ENCODE peak calls at places on chromosome 6, in ten cellular contexts. X is CD8-positive, alpha-beta T cell; W is aorta; D is sigmoid colon; N is thyroid gland; F is BJ; I is fibroblast of mammary gland; M is SK-N-SH; A is cardiac fibroblast; B is transverse colon. Z is an unnamed sample.

GRCh38 chr6:21831531-21832291 is 238.2 kb downstream of the SOX4 start:
- DNase-seq in D (no peak), F (peak), X (no peak), B (no peak), N (no peak), I (peak), W (no peak), A (peak), M (no peak), Z (no peak)

GRCh38 chr6:136403166-136403980 is 113.7 kb upstream of the BCLAF1 start:
- DNase-seq in W (no peak), M (no peak), X (no peak), A (peak), I (peak), N (no peak), F (peak), D (no peak), B (no peak), Z (no peak)

GRCh38 chr6:72218125-72218524 is 331.8 kb downstream of the RIMS1 start:
- DNase-seq in N (peak), W (no peak), B (no peak), M (peak), F (no peak), D (no peak), A (peak), I (peak), X (no peak), Z (peak)

GRCh38 chr6:36368921-36369880 is 18.3 kb downstream of the ETV7 start:
- DNase-seq in F (peak), M (no peak), W (no peak), D (no peak), B (no peak), N (no peak), I (peak), A (peak), X (no peak), Z (no peak)

GRCh38 chr6:75084872-75085381 is 120.9 kb downstream of the COL12A1 start:
- DNase-seq in N (peak), D (peak), M (no peak), F (no peak), X (no peak), B (peak), I (no peak), A (no peak), W (peak), Z (peak)

GRCh38 chr6:39313526-39314272 is 520 bp downstream of the KCNK17 start:
- DNase-seq in B (no peak), X (no peak), M (peak), I (no peak), N (peak), A (no peak), D (no peak), W (no peak), F (no peak), Z (no peak)

GRCh38 chr6:148885154-148885870 is 138.5 kb downstream of the UST start:
- DNase-seq in X (no peak), M (no peak), F (no peak), I (peak), A (no peak), D (no peak), N (no peak), B (no peak), W (no peak), Z (no peak)

GRCh38 chr6:105675715-105676397 is 273.0 kb upstream of the PREP start:
- DNase-seq in M (peak), X (no peak), F (peak), I (peak), N (no peak), B (no peak), W (no peak), A (peak), D (no peak), Z (no peak)

GRCh38 chr6:79525272-79526100 is 11.7 kb downstream of the LCA5 start:
- DNase-seq in D (no peak), F (no peak), X (no peak), A (peak), W (no peak), I (peak), B (no peak), N (no peak), M (no peak), Z (no peak)

GRCh38 chr6:112037783-112038216 is 16.1 kb upstream of the CCN6 start:
- DNase-seq in X (peak), N (peak), I (peak), A (peak), F (peak), D (peak), W (peak), B (peak), M (no peak), Z (peak)

GRCh38 chr6:116078945-116079344 is 18.3 kb upstream of the FRK start:
- DNase-seq in N (no peak), X (no peak), B (no peak), D (no peak), W (no peak), F (no peak), M (no peak), A (no peak), I (no peak), Z (no peak)

GRCh38 chr6:6843057-6843627 is 254.6 kb downstream of the LY86 start:
- DNase-seq in W (no peak), D (no peak), N (no peak), B (no peak), M (no peak), X (no peak), F (no peak), A (peak), I (peak), Z (no peak)

GRCh38 chr6:7468382-7469081 is 72.9 kb upstream of the DSP start:
- DNase-seq in I (peak), A (peak), N (no peak), B (no peak), W (no peak), F (peak), X (no peak), D (no peak), M (peak), Z (no peak)

GRCh38 chr6:140987364-140988135 is 1145.2 kb upstream of the GJE1 start:
- DNase-seq in W (no peak), A (no peak), D (no peak), B (no peak), I (no peak), F (no peak), X (no peak), N (peak), M (no peak), Z (no peak)

GRCh38 chr6:17469006-17469972 is 75.9 kb downstream of the CAP2 start:
- DNase-seq in I (peak), X (no peak), F (no peak), A (no peak), N (no peak), B (no peak), D (no peak), W (no peak), M (no peak), Z (no peak)

GRCh38 chr6:161130606-161131005 is 139.0 kb downstream of the MAP3K4 start:
- DNase-seq in M (no peak), W (no peak), A (no peak), F (no peak), D (no peak), B (no peak), I (no peak), X (no peak), N (no peak), Z (no peak)

GRCh38 chr6:42381850-42382249 is 69.9 kb downstream of the TRERF1 start:
- DNase-seq in F (no peak), W (no peak), M (no peak), I (no peak), X (no peak), A (no peak), B (no peak), D (no peak), N (no peak), Z (no peak)

GRCh38 chr6:74603676-74604075 is 602.2 kb downstream of the COL12A1 start:
- DNase-seq in B (no peak), D (no peak), X (no peak), F (no peak), M (no peak), I (peak), W (no peak), A (no peak), N (no peak), Z (no peak)

GRCh38 chr6:85593438-85594196 is at the start of gene SNX14:
- DNase-seq in M (peak), X (peak), D (peak), I (peak), B (peak), N (peak), A (peak), W (peak), F (peak), Z (peak)

GRCh38 chr6:52420668-52421358 is 671 bp downstream of the EFHC1 start:
- DNase-seq in W (no peak), M (peak), F (no peak), D (peak), A (peak), I (peak), X (no peak), B (peak), N (peak), Z (no peak)

GRCh38 chr6:12228447-12229146 is 61.6 kb upstream of the EDN1 start:
- DNase-seq in B (peak), N (no peak), D (no peak), A (no peak), W (no peak), X (no peak), F (no peak), M (no peak), I (no peak), Z (no peak)

GRCh38 chr6:142856857-142857608 is 87.9 kb downstream of the HIVEP2 start:
- DNase-seq in B (peak), I (no peak), W (no peak), A (no peak), N (no peak), D (no peak), F (no peak), X (peak), M (no peak), Z (no peak)
- H3K4me3 ChIP-seq in B (no peak), I (no peak), W (no peak), A (no peak), N (no peak), D (no peak), F (no peak), X (peak), M (no peak), Z (no peak)

GRCh38 chr6:155143610-155144106 is 120.2 kb upstream of the CLDN20 start:
- DNase-seq in A (peak), X (no peak), B (no peak), M (no peak), D (no peak), I (no peak), N (no peak), F (no peak), W (no peak), Z (no peak)
- H3K4me3 ChIP-seq in A (no peak), X (peak), B (no peak), M (peak), D (peak), I (no peak), N (peak), F (peak), W (peak), Z (no peak)

DNA sequence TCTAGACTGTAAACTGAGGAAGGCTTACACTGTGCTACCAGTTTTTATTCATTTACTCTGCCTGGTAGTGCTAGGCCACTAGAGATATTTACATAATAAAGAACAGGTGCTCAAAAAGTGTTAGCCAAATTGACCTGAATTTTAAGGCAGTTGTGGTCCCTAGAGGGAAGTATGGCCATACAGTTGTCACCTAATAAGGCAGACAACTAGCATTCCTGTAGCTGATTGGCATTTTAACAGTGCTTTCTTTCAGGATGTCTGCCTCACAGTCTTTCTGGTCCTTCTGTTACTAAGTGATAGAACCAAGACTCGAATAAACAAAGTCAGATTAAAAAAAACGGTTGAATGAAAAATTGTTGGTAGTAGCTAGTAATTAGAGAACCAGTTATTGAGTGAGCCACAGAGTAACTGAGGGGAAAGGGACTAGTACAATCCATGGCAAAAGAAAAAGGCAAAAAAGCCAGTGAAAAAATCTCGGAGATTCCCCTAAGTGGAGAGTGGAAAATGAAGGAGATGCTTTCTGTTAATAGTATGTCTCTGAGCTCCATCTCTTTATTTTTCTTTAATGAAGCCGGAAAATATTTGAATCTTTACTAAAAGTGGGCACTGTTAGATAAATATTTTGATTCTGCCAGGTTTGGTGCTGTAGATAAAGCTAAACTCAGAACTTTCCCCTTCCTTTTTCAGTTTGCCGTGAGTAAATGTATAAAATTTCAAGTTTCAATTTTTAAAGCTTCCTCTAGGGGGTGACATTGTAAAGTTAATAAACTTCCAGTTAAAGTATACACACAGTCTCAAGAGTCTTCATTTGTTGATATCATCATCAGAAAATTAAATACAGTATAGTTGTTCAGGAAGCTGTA is 9.1 kb downstream of the VTA1 start:
- DNase-seq in B (no peak), D (no peak), W (no peak), A (peak), X (no peak), I (peak), F (no peak), N (no peak), M (peak), Z (no peak)
- H3K4me3 ChIP-seq in B (no peak), D (no peak), W (no peak), A (no peak), X (no peak), I (no peak), F (no peak), N (no peak), M (no peak), Z (no peak)

DNA sequence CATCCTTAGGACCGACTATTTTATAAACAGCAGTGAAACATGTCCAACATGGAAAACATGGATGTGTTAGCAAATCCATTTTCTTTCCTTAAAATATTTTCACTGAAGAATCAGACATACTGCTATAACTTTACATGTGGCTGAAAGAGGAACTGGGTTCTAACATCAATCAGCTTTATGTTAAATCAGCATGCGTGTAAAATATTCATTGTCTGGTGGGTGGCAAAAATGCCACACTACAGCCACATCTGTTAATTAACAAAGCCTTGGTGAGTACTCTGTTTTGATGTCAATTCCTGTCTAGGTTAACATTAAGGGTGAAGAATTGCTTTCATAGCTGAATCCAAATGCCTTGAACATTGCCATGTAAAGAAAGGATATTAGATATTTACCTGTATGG is 222.6 kb upstream of the CEP162 start:
- DNase-seq in W (no peak), N (no peak), F (no peak), M (no peak), I (no peak), A (no peak), X (no peak), D (no peak), B (no peak), Z (no peak)
- H3K4me3 ChIP-seq in W (no peak), N (no peak), F (no peak), M (no peak), I (no peak), A (no peak), X (no peak), D (no peak), B (no peak), Z (no peak)

Z was measured in kidney.